ENCODE peak calls at places on chromosomes 12 and 14, in nine cellular contexts. H, C, T, P, A, L, F, V and I are unnamed samples.
A peak's percentile ranks its signal among the peaks of the same experiment; 100 is the strongest.

GRCh38 chr14:68476212-68476964 is 316.5 kb downstream of the ZFP36L1 start:
- DNase-seq in H (peak; percentile 42), C (no peak), T (no peak), P (no peak), A (peak; percentile 83), L (peak; percentile 66), F (no peak), V (peak; percentile 96), I (no peak)

GRCh38 chr14:32968972-32969544 is 30.4 kb downstream of the NPAS3 start:
- DNase-seq in H (no peak), C (no peak), T (no peak), P (no peak), A (no peak), L (no peak), F (no peak), V (no peak), I (no peak)

GRCh38 chr14:92108345-92109254 is 2.2 kb upstream of the ATXN3 start:
- DNase-seq in H (no peak), C (no peak), T (peak; percentile 27), P (no peak), A (no peak), L (peak; percentile 40), F (no peak), V (no peak), I (no peak)

GRCh38 chr12:79624378-79624777 is 66.4 kb downstream of the PAWR start:
- DNase-seq in H (no peak), C (no peak), T (no peak), P (no peak), A (no peak), L (no peak), F (no peak), V (no peak), I (no peak)

GRCh38 chr12:55932546-55932919 is 1.6 kb downstream of the DGKA start:
- DNase-seq in H (no peak), C (no peak), T (no peak), P (no peak), A (peak; percentile 65), L (peak; percentile 47), F (no peak), V (peak; percentile 58), I (peak; percentile 53)

GRCh38 chr14:71403673-71404072 is 496.4 kb downstream of the PCNX1 start:
- DNase-seq in H (no peak), C (no peak), T (no peak), P (no peak), A (peak; percentile 76), L (peak; percentile 23), F (peak; percentile 29), V (peak; percentile 70), I (peak; percentile 41)

GRCh38 chr14:65412881-65413738 is 580 bp downstream of the FUT8 start:
- DNase-seq in H (peak; percentile 14), C (no peak), T (no peak), P (peak; percentile 59), A (peak; percentile 73), L (peak; percentile 66), F (peak; percentile 16), V (peak; percentile 77), I (peak; percentile 66)

GRCh38 chr14:42140831-42141279 is 534.2 kb downstream of the LRFN5 start:
- DNase-seq in H (no peak), C (no peak), T (no peak), P (no peak), A (no peak), L (no peak), F (no peak), V (peak; percentile 89), I (no peak)

GRCh38 chr12:90055071-90055470 is 346.4 kb upstream of the ATP2B1 start:
- DNase-seq in H (no peak), C (no peak), T (no peak), P (no peak), A (no peak), L (no peak), F (no peak), V (no peak), I (no peak)

GRCh38 chr12:104670439-104671406 is 214.0 kb downstream of the CHST11 start:
- DNase-seq in H (no peak), C (no peak), T (no peak), P (no peak), A (no peak), L (no peak), F (peak; percentile 29), V (no peak), I (no peak)

GRCh38 chr14:49972199-49972671 is 79.4 kb downstream of the ARF6 start:
- DNase-seq in H (no peak), C (no peak), T (no peak), P (peak; percentile 49), A (no peak), L (no peak), F (no peak), V (peak; percentile 82), I (peak; percentile 51)

GRCh38 chr14:23436327-23437141 is 1.1 kb upstream of the MYH7 start:
- DNase-seq in H (no peak), C (no peak), T (peak; percentile 30), P (no peak), A (no peak), L (no peak), F (no peak), V (no peak), I (no peak)